ENCODE peak calls at places on chromosomes 13 and 19, in five cellular contexts. L, T, Y, I and V are unnamed samples.

GRCh38 chr19:3129112-3129511 is 6.7 kb upstream of the GNA15 start:
- DNase-seq in I (no peak), L (no peak), T (no peak), Y (no peak), V (peak)

GRCh38 chr19:28014821-28015405 is 1198.0 kb downstream of the UQCRFS1 start:
- DNase-seq in L (no peak), I (no peak), T (no peak), Y (no peak), V (no peak)

GRCh38 chr13:79522583-79522982 is 41.6 kb downstream of the NDFIP2 start:
- DNase-seq in T (no peak), I (no peak), Y (no peak), L (no peak), V (peak)

GRCh38 chr13:21777166-21777565 is 106.3 kb downstream of the FGF9 start:
- DNase-seq in T (no peak), I (no peak), L (no peak), Y (no peak), V (no peak)

GRCh38 chr19:48999481-49000325 is 6.0 kb downstream of the RUVBL2 start:
- DNase-seq in I (no peak), T (peak), Y (peak), L (peak), V (peak)

GRCh38 chr19:6271251-6271650 is 8.5 kb downstream of the MLLT1 start:
- DNase-seq in L (no peak), I (no peak), T (peak), Y (no peak), V (peak)

GRCh38 chr19:7527516-7528191 is 5.2 kb downstream of the MCOLN1 start:
- DNase-seq in T (no peak), I (no peak), L (no peak), Y (no peak), V (no peak)

GRCh38 chr13:21476893-21477472 is 17.9 kb upstream of the ZDHHC20 start:
- DNase-seq in T (peak), L (peak), Y (peak), I (peak), V (peak)

GRCh38 chr13:111663505-111663904 is 343.1 kb downstream of the TEX29 start:
- DNase-seq in Y (no peak), T (no peak), L (no peak), I (no peak), V (no peak)

GRCh38 chr13:97275265-97275664 is 53.1 kb downstream of the MBNL2 start:
- DNase-seq in I (no peak), T (no peak), Y (no peak), L (no peak), V (peak)

GRCh38 chr13:99866781-99867180 is 104.8 kb downstream of the ZIC5 start:
- DNase-seq in L (no peak), I (no peak), T (no peak), Y (no peak), V (no peak)

GRCh38 chr13:20998649-20999415 is 62.6 kb downstream of the LATS2 start:
- DNase-seq in I (no peak), T (no peak), Y (no peak), L (no peak), V (no peak)

GRCh38 chr19:6587998-6588507 is 2.9 kb downstream of the CD70 start:
- DNase-seq in T (peak), L (peak), I (no peak), Y (no peak), V (no peak)

GRCh38 chr13:70171151-70171550 is 62.9 kb upstream of the KLHL1 start:
- DNase-seq in L (no peak), T (no peak), I (no peak), Y (no peak), V (peak)

GRCh38 chr13:32838985-32839384 is 177.2 kb upstream of the KL start:
- DNase-seq in I (no peak), T (no peak), Y (no peak), L (no peak), V (peak)

GRCh38 chr19:48991823-48992570 is 1.1 kb downstream of the GYS1 start:
- DNase-seq in L (no peak), T (peak), Y (peak), I (no peak), V (peak)

GRCh38 chr19:15283141-15283885 is 49.0 kb downstream of the BRD4 start:
- DNase-seq in L (no peak), Y (no peak), I (no peak), T (peak), V (peak)

GRCh38 chr13:42495751-42496150 is 78.2 kb upstream of the TNFSF11 start:
- DNase-seq in Y (no peak), I (no peak), T (no peak), L (no peak), V (no peak)